ENCODE peak calls at places on chromosomes 13 and 19, in seven cellular contexts. One of them, this sample, is unnamed.

GRCh38 chr13:100526299-100527030 is 62.1 kb downstream of the GGACT start:
- DNase-seq in central memory CD8-positive, alpha-beta T cell: no peak
- DNase-seq in stimulated activated naive B cell treated with anti-CD40 and anti-IgM and Interleukin-4, amounts not matched to agents 10 μg/mL and 1 μg/mL and 100 μg/mL, for 72 hours: no peak
- DNase-seq in nucleus accumbens: no peak
- DNase-seq in ELR: no peak
- DNase-seq in activated CD4-positive, alpha-beta T cell treated with anti-CD3 and anti-CD28 coated beads for 24 hours: no peak
- DNase-seq in Kasumi-1: no peak
- DNase-seq in this sample: no peak

GRCh38 chr19:1752757-1753728 is at the start of gene ONECUT3:
- DNase-seq in central memory CD8-positive, alpha-beta T cell: no peak
- DNase-seq in stimulated activated naive B cell treated with anti-CD40 and anti-IgM and Interleukin-4, amounts not matched to agents 10 μg/mL and 1 μg/mL and 100 μg/mL, for 72 hours: no peak
- DNase-seq in nucleus accumbens: no peak
- DNase-seq in ELR: peak
- DNase-seq in activated CD4-positive, alpha-beta T cell treated with anti-CD3 and anti-CD28 coated beads for 24 hours: no peak
- DNase-seq in Kasumi-1: no peak
- DNase-seq in this sample: no peak

GRCh38 chr19:53960187-53960586 is 2.5 kb upstream of the CACNG8 start:
- DNase-seq in central memory CD8-positive, alpha-beta T cell: no peak
- DNase-seq in stimulated activated naive B cell treated with anti-CD40 and anti-IgM and Interleukin-4, amounts not matched to agents 10 μg/mL and 1 μg/mL and 100 μg/mL, for 72 hours: no peak
- DNase-seq in nucleus accumbens: no peak
- DNase-seq in ELR: no peak
- DNase-seq in activated CD4-positive, alpha-beta T cell treated with anti-CD3 and anti-CD28 coated beads for 24 hours: no peak
- DNase-seq in Kasumi-1: no peak
- DNase-seq in this sample: no peak

GRCh38 chr13:102902789-102903347 is 57.0 kb downstream of the ERCC5 start:
- DNase-seq in central memory CD8-positive, alpha-beta T cell: no peak
- DNase-seq in stimulated activated naive B cell treated with anti-CD40 and anti-IgM and Interleukin-4, amounts not matched to agents 10 μg/mL and 1 μg/mL and 100 μg/mL, for 72 hours: no peak
- DNase-seq in nucleus accumbens: no peak
- DNase-seq in ELR: no peak
- DNase-seq in activated CD4-positive, alpha-beta T cell treated with anti-CD3 and anti-CD28 coated beads for 24 hours: no peak
- DNase-seq in Kasumi-1: no peak
- DNase-seq in this sample: no peak

GRCh38 chr13:70384156-70384555 is 275.9 kb upstream of the KLHL1 start:
- DNase-seq in central memory CD8-positive, alpha-beta T cell: no peak
- DNase-seq in stimulated activated naive B cell treated with anti-CD40 and anti-IgM and Interleukin-4, amounts not matched to agents 10 μg/mL and 1 μg/mL and 100 μg/mL, for 72 hours: no peak
- DNase-seq in nucleus accumbens: no peak
- DNase-seq in ELR: peak
- DNase-seq in activated CD4-positive, alpha-beta T cell treated with anti-CD3 and anti-CD28 coated beads for 24 hours: no peak
- DNase-seq in Kasumi-1: no peak
- DNase-seq in this sample: no peak

GRCh38 chr19:53865918-53866696 is 1.6 kb upstream of the MYADM start:
- DNase-seq in central memory CD8-positive, alpha-beta T cell: peak
- DNase-seq in stimulated activated naive B cell treated with anti-CD40 and anti-IgM and Interleukin-4, amounts not matched to agents 10 μg/mL and 1 μg/mL and 100 μg/mL, for 72 hours: no peak
- DNase-seq in nucleus accumbens: peak
- DNase-seq in ELR: peak
- DNase-seq in activated CD4-positive, alpha-beta T cell treated with anti-CD3 and anti-CD28 coated beads for 24 hours: no peak
- DNase-seq in Kasumi-1: no peak
- DNase-seq in this sample: peak

GRCh38 chr19:54430306-54431254 is 15.3 kb downstream of the TTYH1 start:
- DNase-seq in central memory CD8-positive, alpha-beta T cell: no peak
- DNase-seq in stimulated activated naive B cell treated with anti-CD40 and anti-IgM and Interleukin-4, amounts not matched to agents 10 μg/mL and 1 μg/mL and 100 μg/mL, for 72 hours: no peak
- DNase-seq in nucleus accumbens: peak
- DNase-seq in ELR: peak
- DNase-seq in activated CD4-positive, alpha-beta T cell treated with anti-CD3 and anti-CD28 coated beads for 24 hours: peak
- DNase-seq in Kasumi-1: peak
- DNase-seq in this sample: peak

GRCh38 chr13:107642841-107643240 is 572.5 kb downstream of the LIG4 start:
- DNase-seq in central memory CD8-positive, alpha-beta T cell: no peak
- DNase-seq in stimulated activated naive B cell treated with anti-CD40 and anti-IgM and Interleukin-4, amounts not matched to agents 10 μg/mL and 1 μg/mL and 100 μg/mL, for 72 hours: no peak
- DNase-seq in nucleus accumbens: no peak
- DNase-seq in ELR: no peak
- DNase-seq in activated CD4-positive, alpha-beta T cell treated with anti-CD3 and anti-CD28 coated beads for 24 hours: no peak
- DNase-seq in Kasumi-1: no peak
- DNase-seq in this sample: no peak

GRCh38 chr13:82330499-82330898 is 1551.8 kb downstream of the SLITRK1 start:
- DNase-seq in central memory CD8-positive, alpha-beta T cell: no peak
- DNase-seq in stimulated activated naive B cell treated with anti-CD40 and anti-IgM and Interleukin-4, amounts not matched to agents 10 μg/mL and 1 μg/mL and 100 μg/mL, for 72 hours: no peak
- DNase-seq in nucleus accumbens: no peak
- DNase-seq in ELR: peak
- DNase-seq in activated CD4-positive, alpha-beta T cell treated with anti-CD3 and anti-CD28 coated beads for 24 hours: no peak
- DNase-seq in Kasumi-1: no peak
- DNase-seq in this sample: no peak

GRCh38 chr19:44772969-44773368 is 4.7 kb upstream of the CBLC start:
- DNase-seq in central memory CD8-positive, alpha-beta T cell: no peak
- DNase-seq in stimulated activated naive B cell treated with anti-CD40 and anti-IgM and Interleukin-4, amounts not matched to agents 10 μg/mL and 1 μg/mL and 100 μg/mL, for 72 hours: no peak
- DNase-seq in nucleus accumbens: no peak
- DNase-seq in ELR: no peak
- DNase-seq in activated CD4-positive, alpha-beta T cell treated with anti-CD3 and anti-CD28 coated beads for 24 hours: no peak
- DNase-seq in Kasumi-1: no peak
- DNase-seq in this sample: no peak

GRCh38 chr19:1904385-1905070 is 671 bp upstream of the ADAT3 start:
- DNase-seq in central memory CD8-positive, alpha-beta T cell: no peak
- DNase-seq in stimulated activated naive B cell treated with anti-CD40 and anti-IgM and Interleukin-4, amounts not matched to agents 10 μg/mL and 1 μg/mL and 100 μg/mL, for 72 hours: peak
- DNase-seq in nucleus accumbens: peak
- DNase-seq in ELR: no peak
- DNase-seq in activated CD4-positive, alpha-beta T cell treated with anti-CD3 and anti-CD28 coated beads for 24 hours: no peak
- DNase-seq in Kasumi-1: peak
- DNase-seq in this sample: no peak

GRCh38 chr13:20702945-20703784 is at the start of gene IL17D:
- DNase-seq in central memory CD8-positive, alpha-beta T cell: no peak
- DNase-seq in stimulated activated naive B cell treated with anti-CD40 and anti-IgM and Interleukin-4, amounts not matched to agents 10 μg/mL and 1 μg/mL and 100 μg/mL, for 72 hours: peak
- DNase-seq in nucleus accumbens: peak
- DNase-seq in ELR: peak
- DNase-seq in activated CD4-positive, alpha-beta T cell treated with anti-CD3 and anti-CD28 coated beads for 24 hours: no peak
- DNase-seq in Kasumi-1: no peak
- DNase-seq in this sample: peak

GRCh38 chr13:56457535-56458200 is 683.0 kb upstream of the PRR20A start:
- DNase-seq in central memory CD8-positive, alpha-beta T cell: no peak
- DNase-seq in stimulated activated naive B cell treated with anti-CD40 and anti-IgM and Interleukin-4, amounts not matched to agents 10 μg/mL and 1 μg/mL and 100 μg/mL, for 72 hours: no peak
- DNase-seq in nucleus accumbens: no peak
- DNase-seq in ELR: no peak
- DNase-seq in activated CD4-positive, alpha-beta T cell treated with anti-CD3 and anti-CD28 coated beads for 24 hours: no peak
- DNase-seq in Kasumi-1: no peak
- DNase-seq in this sample: no peak

GRCh38 chr19:10168386-10168948 is 26.3 kb downstream of the DNMT1 start:
- DNase-seq in central memory CD8-positive, alpha-beta T cell: no peak
- DNase-seq in stimulated activated naive B cell treated with anti-CD40 and anti-IgM and Interleukin-4, amounts not matched to agents 10 μg/mL and 1 μg/mL and 100 μg/mL, for 72 hours: no peak
- DNase-seq in nucleus accumbens: no peak
- DNase-seq in ELR: no peak
- DNase-seq in activated CD4-positive, alpha-beta T cell treated with anti-CD3 and anti-CD28 coated beads for 24 hours: no peak
- DNase-seq in Kasumi-1: no peak
- DNase-seq in this sample: no peak